ENCODE peak calls at places on chromosomes 6 and 20, in seven cellular contexts. One of them, this sample, is unnamed.

GRCh38 chr20:53386186-53386681 is 207.4 kb downstream of the ZNF217 start:
- DNase-seq in CD8-positive, alpha-beta T cell: no peak
- DNase-seq in astrocyte of the spinal cord: no peak
- DNase-seq in HL-60: no peak
- DNase-seq in cardiac muscle cell: no peak
- DNase-seq in heart right ventricle: no peak
- DNase-seq in spleen: no peak
- DNase-seq in this sample: no peak

GRCh38 chr6:10521104-10521808 is at the start of gene GCNT2:
- DNase-seq in cardiac muscle cell: peak; percentile 28
- DNase-seq in astrocyte of the spinal cord: peak; percentile 46
- DNase-seq in CD8-positive, alpha-beta T cell: no peak
- DNase-seq in HL-60: no peak
- DNase-seq in heart right ventricle: no peak
- DNase-seq in spleen: no peak
- DNase-seq in this sample: no peak

GRCh38 chr6:7052441-7052936 is 55.3 kb upstream of the RREB1 start:
- DNase-seq in astrocyte of the spinal cord: peak; percentile 88
- DNase-seq in heart right ventricle: peak; percentile 38
- DNase-seq in HL-60: peak; percentile 63
- DNase-seq in CD8-positive, alpha-beta T cell: peak; percentile 51
- DNase-seq in cardiac muscle cell: peak; percentile 91
- DNase-seq in spleen: peak; percentile 83
- DNase-seq in this sample: no peak

GRCh38 chr20:53652090-53652858 is 58.6 kb upstream of the ZNF217 start:
- DNase-seq in HL-60: peak; percentile 53
- DNase-seq in astrocyte of the spinal cord: no peak
- DNase-seq in cardiac muscle cell: no peak
- DNase-seq in spleen: no peak
- DNase-seq in heart right ventricle: no peak
- DNase-seq in CD8-positive, alpha-beta T cell: no peak
- DNase-seq in this sample: no peak

GRCh38 chr6:7820288-7820835 is 90.2 kb downstream of the TXNDC5 start:
- DNase-seq in HL-60: no peak
- DNase-seq in astrocyte of the spinal cord: no peak
- DNase-seq in spleen: no peak
- DNase-seq in heart right ventricle: no peak
- DNase-seq in cardiac muscle cell: no peak
- DNase-seq in CD8-positive, alpha-beta T cell: no peak
- DNase-seq in this sample: no peak

GRCh38 chr6:26311012-26311384 is 54.0 kb upstream of the BTN3A2 start:
- DNase-seq in astrocyte of the spinal cord: peak; percentile 61
- DNase-seq in HL-60: peak; percentile 40
- DNase-seq in cardiac muscle cell: peak; percentile 54
- DNase-seq in CD8-positive, alpha-beta T cell: peak; percentile 56
- DNase-seq in heart right ventricle: no peak
- DNase-seq in spleen: no peak
- DNase-seq in this sample: no peak

GRCh38 chr6:73665686-73666319 is 12.0 kb upstream of the SLC17A5 start:
- DNase-seq in spleen: no peak
- DNase-seq in HL-60: no peak
- DNase-seq in heart right ventricle: no peak
- DNase-seq in cardiac muscle cell: peak; percentile 19
- DNase-seq in CD8-positive, alpha-beta T cell: no peak
- DNase-seq in astrocyte of the spinal cord: no peak
- DNase-seq in this sample: no peak

GRCh38 chr6:11667876-11668275 is 110.7 kb downstream of the ADTRP start:
- DNase-seq in astrocyte of the spinal cord: no peak
- DNase-seq in CD8-positive, alpha-beta T cell: no peak
- DNase-seq in HL-60: no peak
- DNase-seq in spleen: no peak
- DNase-seq in cardiac muscle cell: no peak
- DNase-seq in heart right ventricle: no peak
- DNase-seq in this sample: no peak

GRCh38 chr6:17280138-17280537 is 1.0 kb upstream of the RBM24 start:
- DNase-seq in heart right ventricle: no peak
- DNase-seq in HL-60: no peak
- DNase-seq in cardiac muscle cell: no peak
- DNase-seq in astrocyte of the spinal cord: no peak
- DNase-seq in CD8-positive, alpha-beta T cell: no peak
- DNase-seq in spleen: no peak
- DNase-seq in this sample: no peak

GRCh38 chr6:17278289-17279061 is 2.7 kb upstream of the RBM24 start:
- DNase-seq in cardiac muscle cell: peak; percentile 44
- DNase-seq in CD8-positive, alpha-beta T cell: no peak
- DNase-seq in astrocyte of the spinal cord: peak; percentile 50
- DNase-seq in heart right ventricle: no peak
- DNase-seq in spleen: no peak
- DNase-seq in HL-60: no peak
- DNase-seq in this sample: peak; percentile 32

GRCh38 chr6:17281100-17281496 is at the start of gene RBM24:
- DNase-seq in cardiac muscle cell: peak; percentile 78
- DNase-seq in astrocyte of the spinal cord: peak; percentile 83
- DNase-seq in HL-60: peak; percentile 43
- DNase-seq in CD8-positive, alpha-beta T cell: no peak
- DNase-seq in spleen: no peak
- DNase-seq in heart right ventricle: peak; percentile 52
- DNase-seq in this sample: no peak

GRCh38 chr6:17281497-17282481 is 628 bp downstream of the RBM24 start:
- DNase-seq in heart right ventricle: peak; percentile 16
- DNase-seq in spleen: no peak
- DNase-seq in HL-60: no peak
- DNase-seq in CD8-positive, alpha-beta T cell: no peak
- DNase-seq in cardiac muscle cell: peak; percentile 46
- DNase-seq in astrocyte of the spinal cord: peak; percentile 36
- DNase-seq in this sample: no peak

DNA sequence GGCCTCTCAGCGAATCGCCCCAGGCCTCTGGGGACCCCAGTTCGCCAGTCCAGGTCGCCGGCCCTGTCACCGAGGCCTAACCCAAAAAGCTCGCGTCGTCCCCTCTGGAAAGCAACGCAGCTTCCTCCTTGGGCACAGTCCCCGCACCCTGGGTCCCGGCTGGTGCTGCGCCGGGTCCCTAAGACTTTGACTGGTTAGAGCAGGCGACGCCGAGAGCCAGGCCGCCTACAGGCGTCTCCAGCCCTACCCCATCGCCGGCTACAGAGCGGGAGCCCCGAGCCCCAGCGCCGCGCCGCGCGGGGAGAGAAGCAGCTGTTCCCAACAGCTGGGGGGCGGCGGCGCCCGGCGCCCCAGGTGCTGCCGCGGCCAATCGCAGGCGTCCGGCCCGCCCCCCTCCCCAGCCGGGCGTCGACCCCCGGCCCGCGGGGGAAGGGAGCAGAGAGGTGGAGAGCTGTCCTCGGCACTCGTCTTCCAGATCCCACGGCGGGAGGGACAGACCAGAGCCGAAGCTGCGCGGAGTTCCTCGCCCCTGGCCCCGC is 540 bp upstream of the RBM24 start:
- DNase-seq in heart right ventricle: peak; percentile 61
- DNase-seq in HL-60: no peak
- DNase-seq in CD8-positive, alpha-beta T cell: no peak
- DNase-seq in spleen: peak; percentile 74
- DNase-seq in cardiac muscle cell: peak; percentile 31
- DNase-seq in astrocyte of the spinal cord: peak; percentile 19
- DNase-seq in this sample: no peak
- H3K4me3 ChIP-seq in heart right ventricle: peak overlapping the region; percentile 56
- H3K4me3 ChIP-seq in HL-60: no peak overlapping the region
- H3K4me3 ChIP-seq in CD8-positive, alpha-beta T cell: no peak overlapping the region
- H3K4me3 ChIP-seq in spleen: peak overlapping the region; percentile 46
- H3K4me3 ChIP-seq in cardiac muscle cell: peak overlapping the region; percentile 97
- H3K4me3 ChIP-seq in astrocyte of the spinal cord: peak overlapping the region; percentile 83
- H3K4me3 ChIP-seq in this sample: peak overlapping the region; percentile 64

GRCh38 chr6:155591741-155592140 is 136.1 kb upstream of the NOX3 start:
- DNase-seq in CD8-positive, alpha-beta T cell: no peak
- DNase-seq in cardiac muscle cell: no peak
- DNase-seq in heart right ventricle: no peak
- DNase-seq in astrocyte of the spinal cord: no peak
- DNase-seq in spleen: no peak
- DNase-seq in HL-60: no peak
- DNase-seq in this sample: no peak

GRCh38 chr6:155599571-155599970 is 143.9 kb upstream of the NOX3 start:
- DNase-seq in astrocyte of the spinal cord: no peak
- DNase-seq in HL-60: no peak
- DNase-seq in spleen: no peak
- DNase-seq in CD8-positive, alpha-beta T cell: no peak
- DNase-seq in cardiac muscle cell: no peak
- DNase-seq in heart right ventricle: no peak
- DNase-seq in this sample: no peak

DNA sequence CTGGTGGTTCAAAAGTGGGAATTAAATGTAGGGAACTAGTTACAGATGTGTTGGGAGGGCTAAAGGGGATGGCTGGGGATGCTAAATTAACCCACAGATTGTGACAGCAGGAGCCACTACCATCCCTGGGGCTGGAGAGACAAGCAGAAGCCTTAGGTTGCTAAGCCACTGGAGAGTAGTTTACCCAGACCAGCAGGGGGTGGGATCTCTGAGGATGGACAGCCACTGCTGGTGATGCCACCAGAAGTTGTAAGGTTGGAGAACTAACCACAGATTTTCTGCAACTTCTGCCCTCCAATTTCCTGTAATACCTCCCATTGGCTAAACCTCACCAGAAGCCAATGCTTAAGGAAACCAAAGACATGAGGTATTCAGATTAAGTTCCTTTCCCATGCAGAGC is 139.6 kb upstream of the NOX3 start:
- DNase-seq in cardiac muscle cell: no peak
- DNase-seq in astrocyte of the spinal cord: no peak
- DNase-seq in CD8-positive, alpha-beta T cell: no peak
- DNase-seq in HL-60: no peak
- DNase-seq in heart right ventricle: no peak
- DNase-seq in spleen: no peak
- DNase-seq in this sample: no peak
- TF ChIP-seq CTCF in cardiac muscle cell: no peak
- TF ChIP-seq CTCF in astrocyte of the spinal cord: no peak
- TF ChIP-seq CTCF in CD8-positive, alpha-beta T cell: no peak
- TF ChIP-seq CTCF in HL-60: no peak
- TF ChIP-seq CTCF in heart right ventricle: no peak
- TF ChIP-seq CTCF in spleen: no peak
- TF ChIP-seq CTCF in this sample: no peak

DNA sequence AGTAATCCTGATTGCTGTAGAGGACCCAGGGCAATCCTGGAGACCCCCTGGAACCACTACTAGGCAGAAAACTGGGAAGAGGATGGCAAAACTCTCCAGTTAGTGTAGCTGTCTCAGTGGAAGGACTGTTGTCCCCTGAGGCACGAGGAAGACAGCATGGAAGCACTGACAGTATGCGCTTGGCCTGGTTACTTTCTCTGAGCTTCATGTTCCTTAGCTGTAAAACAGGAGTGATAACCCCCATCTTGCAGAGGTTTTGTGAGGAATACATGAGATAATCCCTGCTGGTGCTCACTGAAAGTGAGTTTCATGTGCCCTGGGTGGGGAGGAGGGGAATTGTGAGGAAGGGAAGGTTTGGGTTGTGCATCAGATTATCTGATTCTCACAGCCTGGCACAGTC is 3.2 kb downstream of the NT5E start:
- DNase-seq in CD8-positive, alpha-beta T cell: no peak
- DNase-seq in astrocyte of the spinal cord: no peak
- DNase-seq in cardiac muscle cell: no peak
- DNase-seq in heart right ventricle: no peak
- DNase-seq in spleen: no peak
- DNase-seq in HL-60: no peak
- DNase-seq in this sample: no peak
- H3K4me3 ChIP-seq in CD8-positive, alpha-beta T cell: peak overlapping the region; percentile 25
- H3K4me3 ChIP-seq in astrocyte of the spinal cord: peak overlapping the region; percentile 77
- H3K4me3 ChIP-seq in cardiac muscle cell: no peak overlapping the region
- H3K4me3 ChIP-seq in heart right ventricle: no peak overlapping the region
- H3K4me3 ChIP-seq in spleen: no peak overlapping the region
- H3K4me3 ChIP-seq in HL-60: no peak overlapping the region
- H3K4me3 ChIP-seq in this sample: peak overlapping the region; percentile 63

DNA sequence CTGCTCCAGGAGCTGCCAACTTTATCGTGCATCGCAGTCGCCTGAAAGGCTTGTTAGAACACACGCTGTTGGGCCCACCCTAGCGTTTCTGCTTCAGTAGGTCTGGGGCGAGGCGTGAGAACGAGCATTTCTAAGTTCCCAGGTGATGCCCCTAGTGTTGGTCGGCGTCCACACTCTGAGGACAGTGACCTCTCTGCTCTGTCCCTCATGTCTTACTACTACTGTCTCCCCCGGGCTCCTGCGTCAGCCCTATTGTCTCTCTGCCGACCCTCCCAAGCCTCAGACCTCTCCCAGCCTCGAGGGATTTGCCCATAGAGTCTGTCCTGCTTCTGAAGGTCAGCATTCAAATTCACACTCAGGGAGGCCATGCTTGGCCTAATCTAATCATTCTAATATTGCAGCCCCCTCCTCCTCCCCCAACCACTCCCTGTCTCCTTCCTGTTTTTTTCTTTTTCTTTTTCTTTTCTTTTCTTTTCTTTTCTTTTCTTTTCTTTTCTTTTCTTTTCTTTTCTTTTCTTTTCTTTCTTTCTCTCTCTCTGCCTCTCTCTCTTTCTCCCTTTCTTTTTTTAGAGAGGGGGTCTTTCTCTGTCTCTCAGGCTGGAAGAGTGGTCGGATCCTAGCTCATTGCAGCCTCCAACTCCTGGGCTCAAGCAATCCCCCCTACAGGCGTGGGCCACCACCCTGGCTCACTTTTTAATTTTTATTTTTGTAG is 873 bp upstream of the ZFP64 start:
- DNase-seq in HL-60: peak; percentile 50
- DNase-seq in heart right ventricle: peak; percentile 44
- DNase-seq in astrocyte of the spinal cord: peak; percentile 6
- DNase-seq in spleen: no peak
- DNase-seq in CD8-positive, alpha-beta T cell: no peak
- DNase-seq in cardiac muscle cell: no peak
- DNase-seq in this sample: no peak
- TF ChIP-seq CTCF in HL-60: peak; percentile 31
- TF ChIP-seq CTCF in heart right ventricle: peak; percentile 14
- TF ChIP-seq CTCF in astrocyte of the spinal cord: peak; percentile 14
- TF ChIP-seq CTCF in spleen: no peak
- TF ChIP-seq CTCF in CD8-positive, alpha-beta T cell: no peak
- TF ChIP-seq CTCF in cardiac muscle cell: peak; percentile 10
- TF ChIP-seq CTCF in this sample: no peak

GRCh38 chr6:106082735-106083398 is 3.3 kb upstream of the PRDM1 start:
- DNase-seq in astrocyte of the spinal cord: peak; percentile 54
- DNase-seq in spleen: no peak
- DNase-seq in heart right ventricle: no peak
- DNase-seq in CD8-positive, alpha-beta T cell: no peak
- DNase-seq in HL-60: no peak
- DNase-seq in cardiac muscle cell: no peak
- DNase-seq in this sample: no peak

GRCh38 chr6:106084973-106085686 is 1.0 kb upstream of the PRDM1 start:
- DNase-seq in HL-60: no peak
- DNase-seq in CD8-positive, alpha-beta T cell: no peak
- DNase-seq in cardiac muscle cell: no peak
- DNase-seq in heart right ventricle: no peak
- DNase-seq in astrocyte of the spinal cord: peak; percentile 43
- DNase-seq in spleen: no peak
- DNase-seq in this sample: peak; percentile 54

GRCh38 chr6:106081715-106082114 is 4.4 kb upstream of the PRDM1 start:
- DNase-seq in cardiac muscle cell: no peak
- DNase-seq in astrocyte of the spinal cord: no peak
- DNase-seq in CD8-positive, alpha-beta T cell: no peak
- DNase-seq in spleen: no peak
- DNase-seq in heart right ventricle: no peak
- DNase-seq in HL-60: no peak
- DNase-seq in this sample: no peak

GRCh38 chr6:106084106-106084963 is 1.8 kb upstream of the PRDM1 start:
- DNase-seq in heart right ventricle: peak; percentile 25
- DNase-seq in astrocyte of the spinal cord: peak; percentile 86
- DNase-seq in HL-60: peak; percentile 80
- DNase-seq in cardiac muscle cell: peak; percentile 73
- DNase-seq in CD8-positive, alpha-beta T cell: no peak
- DNase-seq in spleen: no peak
- DNase-seq in this sample: peak; percentile 77

GRCh38 chr6:106083618-106084017 is 2.5 kb upstream of the PRDM1 start:
- DNase-seq in cardiac muscle cell: no peak
- DNase-seq in CD8-positive, alpha-beta T cell: no peak
- DNase-seq in astrocyte of the spinal cord: no peak
- DNase-seq in spleen: no peak
- DNase-seq in HL-60: no peak
- DNase-seq in heart right ventricle: no peak
- DNase-seq in this sample: no peak
- H3K4me3 ChIP-seq in cardiac muscle cell: no peak overlapping the region
- H3K4me3 ChIP-seq in CD8-positive, alpha-beta T cell: no peak overlapping the region
- H3K4me3 ChIP-seq in astrocyte of the spinal cord: no peak overlapping the region
- H3K4me3 ChIP-seq in spleen: no peak overlapping the region
- H3K4me3 ChIP-seq in HL-60: no peak overlapping the region
- H3K4me3 ChIP-seq in heart right ventricle: no peak overlapping the region
- H3K4me3 ChIP-seq in this sample: no peak overlapping the region